ENCODE peak calls at places on chromosomes 6 and 20, in nine cellular contexts. W, A, Z, R, U, K, O, J and X are unnamed samples.

GRCh38 chr6:43257746-43258145 is 14.5 kb downstream of the TTBK1 start:
- DNase-seq in K (no peak), J (no peak), W (no peak), R (no peak), A (peak), O (no peak), Z (no peak), U (no peak), X (no peak)

GRCh38 chr6:151440498-151440897 is 11.4 kb downstream of the RMND1 start:
- DNase-seq in A (no peak), W (no peak), K (no peak), U (no peak), O (no peak), R (no peak), Z (no peak), J (no peak), X (no peak)

GRCh38 chr6:399785-400517 is 8.4 kb downstream of the IRF4 start:
- DNase-seq in Z (peak), J (no peak), K (no peak), W (no peak), A (no peak), R (no peak), O (no peak), U (no peak), X (no peak)

GRCh38 chr20:13219327-13220193 is 1.5 kb upstream of the ISM1 start:
- DNase-seq in K (no peak), U (no peak), J (peak), A (no peak), Z (no peak), W (no peak), O (no peak), R (peak), X (no peak)

GRCh38 chr20:47926731-47927130 is 141.4 kb upstream of the SULF2 start:
- DNase-seq in U (no peak), Z (no peak), R (no peak), J (no peak), O (no peak), A (no peak), K (no peak), W (no peak), X (no peak)

GRCh38 chr6:70651326-70651905 is 16.3 kb upstream of the SMAP1 start:
- DNase-seq in Z (peak), W (no peak), R (no peak), J (no peak), K (no peak), U (no peak), A (no peak), O (no peak), X (peak)

GRCh38 chr6:155530219-155530834 is 74.7 kb upstream of the NOX3 start:
- DNase-seq in R (no peak), Z (no peak), W (no peak), A (no peak), K (no peak), J (no peak), U (no peak), O (peak), X (peak)

GRCh38 chr20:48202334-48202733 is 417.1 kb upstream of the SULF2 start:
- DNase-seq in J (no peak), O (no peak), K (no peak), R (no peak), U (no peak), W (no peak), A (peak), Z (no peak), X (no peak)

GRCh38 chr20:7031222-7031621 is 263.7 kb downstream of the BMP2 start:
- DNase-seq in U (peak), R (no peak), A (no peak), O (no peak), Z (no peak), W (no peak), K (no peak), J (no peak), X (no peak)

GRCh38 chr6:164130151-164130550 is 715.6 kb downstream of the QKI start:
- DNase-seq in K (no peak), U (no peak), O (no peak), Z (no peak), W (no peak), R (no peak), J (no peak), A (no peak), X (no peak)

GRCh38 chr20:5553194-5553815 is 196.9 kb upstream of the SHLD1 start:
- DNase-seq in U (no peak), Z (no peak), O (no peak), A (no peak), J (no peak), K (no peak), R (no peak), W (no peak), X (peak)

GRCh38 chr6:42520786-42521607 is 42.8 kb upstream of the UBR2 start:
- DNase-seq in Z (no peak), R (no peak), O (peak), U (no peak), A (no peak), W (no peak), J (no peak), K (no peak), X (no peak)

GRCh38 chr6:167933290-167933689 is 64.2 kb upstream of the KIF25 start:
- DNase-seq in O (no peak), W (no peak), Z (no peak), R (no peak), U (no peak), J (no peak), A (no peak), K (no peak), X (peak)

GRCh38 chr6:2101213-2101612 is 144.2 kb downstream of the GMDS start:
- DNase-seq in W (no peak), R (no peak), Z (no peak), J (no peak), A (no peak), O (no peak), U (no peak), K (no peak), X (no peak)

GRCh38 chr6:148761532-148761951 is 14.7 kb downstream of the UST start:
- DNase-seq in O (peak), J (no peak), U (no peak), W (peak), R (no peak), K (no peak), A (peak), Z (peak), X (no peak)

GRCh38 chr6:7051780-7052440 is 55.9 kb upstream of the RREB1 start:
- DNase-seq in Z (peak), W (peak), K (no peak), O (peak), R (peak), J (peak), U (no peak), A (peak), X (peak)

GRCh38 chr20:841568-842546 is 8.3 kb downstream of the FAM110A start:
- DNase-seq in R (no peak), J (no peak), U (no peak), Z (no peak), A (no peak), W (peak), O (no peak), K (no peak), X (peak)

GRCh38 chr20:61765871-61766654 is 299.6 kb downstream of the TAF4 start:
- DNase-seq in A (peak), O (no peak), R (no peak), U (no peak), Z (no peak), J (no peak), K (no peak), W (no peak), X (no peak)

GRCh38 chr6:144395014-144395413 is 109.9 kb downstream of the UTRN start:
- DNase-seq in U (no peak), W (no peak), A (no peak), K (no peak), Z (no peak), R (no peak), J (no peak), O (peak), X (no peak)

GRCh38 chr20:53050338-53050737 is 78.2 kb downstream of the TSHZ2 start:
- DNase-seq in U (no peak), K (no peak), J (no peak), O (no peak), A (no peak), R (no peak), Z (no peak), W (no peak), X (no peak)

GRCh38 chr6:129490551-129491245 is 219.3 kb downstream of the ARHGAP18 start:
- DNase-seq in R (no peak), Z (peak), J (no peak), K (no peak), O (peak), A (no peak), W (no peak), U (peak), X (peak)

GRCh38 chr20:16005612-16006493 is 567.4 kb downstream of the KIF16B start:
- DNase-seq in Z (no peak), U (no peak), W (no peak), R (no peak), O (no peak), K (no peak), J (peak), A (no peak), X (no peak)

GRCh38 chr20:2386516-2387179 is 5.9 kb downstream of the TGM6 start:
- DNase-seq in W (no peak), J (no peak), Z (no peak), R (no peak), O (no peak), K (no peak), U (no peak), A (no peak), X (no peak)

GRCh38 chr6:37321516-37321915 is 32.3 kb upstream of the RNF8 start:
- DNase-seq in Z (no peak), A (no peak), K (no peak), O (no peak), W (no peak), J (no peak), R (no peak), U (no peak), X (peak)

GRCh38 chr20:57040924-57041323 is 225.5 kb downstream of the BMP7 start:
- DNase-seq in A (no peak), J (no peak), U (no peak), K (no peak), O (peak), R (no peak), Z (no peak), W (no peak), X (peak)

GRCh38 chr20:36819662-36820061 is 46.1 kb upstream of the DSN1 start:
- DNase-seq in R (no peak), U (no peak), O (no peak), K (no peak), Z (no peak), A (no peak), W (no peak), J (no peak), X (no peak)

GRCh38 chr6:151294561-151295101 is 54.9 kb downstream of the AKAP12 start:
- DNase-seq in U (no peak), Z (no peak), R (no peak), K (no peak), A (no peak), J (no peak), O (no peak), W (no peak), X (no peak)

GRCh38 chr6:17710331-17710730 is 3.6 kb upstream of the NUP153 start:
- DNase-seq in K (no peak), U (no peak), Z (no peak), A (no peak), J (no peak), W (no peak), O (peak), R (no peak), X (no peak)

GRCh38 chr6:166046232-166046631 is 121.4 kb downstream of the TBXT start:
- DNase-seq in O (peak), J (no peak), W (no peak), A (no peak), R (no peak), U (peak), Z (no peak), K (no peak), X (no peak)

GRCh38 chr6:125750692-125751333 is 1.4 kb downstream of the HEY2 start:
- DNase-seq in A (no peak), Z (no peak), W (no peak), J (peak), U (no peak), R (no peak), K (no peak), O (no peak), X (no peak)

GRCh38 chr20:31663838-31664695 is 26.4 kb downstream of the COX4I2 start:
- DNase-seq in R (no peak), K (no peak), A (no peak), J (no peak), Z (no peak), O (no peak), W (peak), U (no peak), X (peak)

GRCh38 chr6:5025911-5026819 is 22.3 kb upstream of the RPP40 start:
- DNase-seq in K (no peak), U (no peak), W (peak), O (peak), Z (no peak), J (peak), R (peak), A (peak), X (peak)

GRCh38 chr6:152063170-152063921 is 255.9 kb downstream of the ESR1 start:
- DNase-seq in Z (no peak), U (no peak), O (no peak), K (no peak), A (no peak), R (peak), W (no peak), J (no peak), X (no peak)

GRCh38 chr6:121055572-121056163 is 278.6 kb downstream of the TBC1D32 start:
- DNase-seq in A (no peak), J (peak), K (no peak), Z (peak), U (peak), O (peak), W (no peak), R (no peak), X (peak)

GRCh38 chr20:4230651-4231050 is 215.3 kb upstream of the RNF24 start:
- DNase-seq in U (no peak), R (no peak), A (no peak), K (no peak), W (no peak), O (no peak), J (no peak), Z (no peak), X (no peak)

GRCh38 chr6:83853178-83853967 is at the start of gene RIPPLY2:
- DNase-seq in J (peak), K (no peak), Z (no peak), A (peak), W (peak), R (peak), U (no peak), O (peak), X (no peak)

GRCh38 chr20:33671573-33672288 is 2.5 kb downstream of the NECAB3 start:
- DNase-seq in A (peak), K (no peak), U (no peak), Z (no peak), J (no peak), O (no peak), W (no peak), R (no peak), X (no peak)
- H3K27ac ChIP-seq in A (peak), K (no peak), U (no peak), Z (no peak), J (no peak), O (no peak), W (no peak), R (peak), X (no peak)

GRCh38 chr20:50431066-50431450 is 79.1 kb upstream of the PTPN1 start:
- DNase-seq in W (no peak), O (no peak), U (no peak), K (no peak), R (no peak), J (no peak), A (no peak), Z (no peak), X (no peak)

GRCh38 chr20:50427740-50428462 is 82.3 kb upstream of the PTPN1 start:
- DNase-seq in J (no peak), O (peak), K (no peak), W (no peak), A (peak), U (no peak), Z (no peak), R (no peak), X (no peak)

GRCh38 chr20:50426865-50427739 is 83.1 kb upstream of the PTPN1 start:
- DNase-seq in U (no peak), A (peak), R (no peak), K (no peak), J (no peak), W (no peak), Z (no peak), O (no peak), X (no peak)

GRCh38 chr20:50428463-50428828 is 81.7 kb upstream of the PTPN1 start:
- DNase-seq in O (no peak), R (no peak), Z (no peak), U (no peak), J (no peak), W (no peak), K (no peak), A (no peak), X (no peak)

GRCh38 chr20:50429412-50429811 is 80.8 kb upstream of the PTPN1 start:
- DNase-seq in W (no peak), A (no peak), O (no peak), K (no peak), J (no peak), U (no peak), R (no peak), Z (no peak), X (no peak)
- H3K4me3 ChIP-seq in W (no peak), A (no peak), O (no peak), K (no peak), J (no peak), U (no peak), R (no peak), Z (no peak), X (no peak)

GRCh38 chr6:3159805-3160781 is 2.7 kb upstream of the TUBB2A start:
- DNase-seq in O (no peak), Z (peak), R (no peak), U (no peak), K (peak), A (no peak), W (peak), J (no peak), X (peak)

GRCh38 chr6:3162067-3162497 is 4.7 kb upstream of the TUBB2A start:
- DNase-seq in R (no peak), J (no peak), U (no peak), Z (no peak), A (no peak), W (no peak), O (no peak), K (no peak), X (no peak)

GRCh38 chr6:3162565-3163247 is 5.4 kb upstream of the TUBB2A start:
- DNase-seq in U (peak), Z (peak), R (peak), O (peak), W (peak), J (peak), K (no peak), A (peak), X (peak)

GRCh38 chr6:3152689-3153088 is 4.7 kb downstream of the TUBB2A start:
- DNase-seq in O (no peak), J (no peak), A (no peak), K (no peak), R (no peak), Z (no peak), W (no peak), U (no peak), X (no peak)

GRCh38 chr6:3157151-3157933 is at the start of gene TUBB2A:
- DNase-seq in W (peak), K (peak), O (peak), R (peak), U (peak), J (peak), Z (peak), A (peak), X (peak)
- H3K27ac ChIP-seq in W (peak), K (peak), O (peak), R (peak), U (peak), J (no peak), Z (peak), A (peak), X (peak)

DNA sequence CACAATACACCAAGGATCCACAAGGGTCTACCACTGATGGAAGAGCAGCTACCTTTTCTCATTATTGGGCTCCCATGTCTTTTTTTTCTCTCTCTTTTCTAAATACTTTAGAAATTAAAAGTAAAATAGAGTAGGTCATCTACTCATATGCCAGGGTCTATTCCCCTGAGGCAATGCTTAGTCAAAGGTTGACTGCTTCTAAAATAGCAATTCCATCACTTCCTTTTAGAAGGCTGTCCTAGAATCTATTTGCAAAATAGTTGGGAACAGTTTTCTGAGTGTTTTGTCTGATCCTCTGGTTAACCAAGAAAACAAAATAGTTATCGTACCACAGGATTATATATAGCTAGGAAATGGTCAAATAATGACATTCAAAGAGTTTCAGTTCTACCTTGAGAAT is 174.1 kb downstream of the COL21A1 start:
- DNase-seq in U (no peak), O (peak), A (no peak), R (no peak), Z (no peak), K (no peak), J (no peak), W (no peak), X (no peak)
- H3K4me3 ChIP-seq in U (no peak), O (no peak), A (no peak), R (no peak), Z (no peak), K (no peak), J (no peak), W (no peak), X (no peak)

DNA sequence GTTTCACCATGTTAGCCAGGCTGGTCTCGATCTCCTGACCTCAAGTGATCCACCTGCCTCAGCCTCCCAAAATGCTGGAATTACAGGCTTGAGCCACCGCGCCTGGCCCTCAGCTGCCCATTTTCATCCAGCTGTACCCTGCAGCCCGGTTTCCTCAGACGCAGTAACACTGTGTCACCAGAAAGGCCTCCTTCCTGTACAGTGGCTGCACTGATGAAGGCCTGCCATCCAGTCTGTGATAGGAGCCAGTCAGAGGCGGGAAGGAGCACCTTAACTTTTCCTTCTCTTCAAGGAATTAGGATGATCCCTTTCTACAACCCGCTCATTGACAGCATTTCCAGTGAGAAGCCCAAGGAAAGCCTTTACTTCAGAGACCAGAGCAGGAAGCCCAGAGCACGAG is 75.9 kb downstream of the GFOD1 start:
- DNase-seq in R (no peak), K (no peak), U (no peak), J (no peak), Z (no peak), O (no peak), A (no peak), W (no peak), X (no peak)
- H3K27ac ChIP-seq in R (no peak), K (peak), U (peak), J (no peak), Z (no peak), O (no peak), A (peak), W (no peak), X (no peak)

GRCh38 chr6:107657755-107658461 is 166.2 kb downstream of the SCML4 start:
- DNase-seq in R (no peak), U (no peak), W (peak), O (peak), Z (peak), A (peak), J (no peak), K (peak), X (peak)

GRCh38 chr6:107658920-107659879 is 164.9 kb downstream of the SCML4 start:
- DNase-seq in R (no peak), A (no peak), Z (no peak), W (no peak), U (no peak), J (no peak), O (peak), K (no peak), X (no peak)

GRCh38 chr6:107656381-107656780 is 166.5 kb downstream of the SOBP start:
- DNase-seq in O (peak), K (no peak), A (no peak), W (no peak), U (no peak), Z (no peak), R (no peak), J (no peak), X (no peak)

GRCh38 chr6:107656883-107657282 is 167.0 kb downstream of the SOBP start:
- DNase-seq in J (no peak), R (no peak), U (no peak), W (no peak), K (no peak), A (no peak), O (no peak), Z (no peak), X (no peak)

DNA sequence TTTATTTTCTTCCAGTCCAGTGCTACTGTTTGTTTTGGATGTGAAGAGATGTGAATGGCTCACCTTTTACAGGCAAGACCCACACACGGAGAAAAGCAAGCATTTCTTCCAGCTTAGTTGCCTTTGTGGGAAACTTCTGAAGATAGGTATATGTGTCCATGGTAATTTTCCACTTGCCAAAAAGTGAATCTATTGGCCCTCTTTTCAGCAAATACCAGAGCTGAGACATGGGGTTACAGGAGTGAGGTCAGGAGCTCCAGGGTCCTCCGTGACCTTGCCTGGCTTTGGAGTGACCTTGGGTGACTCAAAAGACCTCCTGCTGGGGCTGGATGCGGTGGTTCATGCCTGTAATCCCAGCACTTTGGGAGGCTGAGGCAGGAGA is 166.7 kb downstream of the SCML4 start:
- DNase-seq in A (no peak), J (no peak), R (no peak), W (no peak), K (no peak), O (no peak), U (no peak), Z (no peak), X (no peak)
- H3K4me3 ChIP-seq in A (peak), J (no peak), R (no peak), W (no peak), K (no peak), O (no peak), U (no peak), Z (peak), X (no peak)

GRCh38 chr6:162543221-162543620 is 184.3 kb downstream of the PRKN start:
- DNase-seq in R (no peak), A (no peak), W (no peak), K (no peak), U (no peak), J (peak), O (no peak), Z (no peak), X (no peak)
- H3K27ac ChIP-seq in R (no peak), A (no peak), W (no peak), K (no peak), U (no peak), J (no peak), O (no peak), Z (no peak), X (no peak)